ENCODE peak calls at places on chromosome 14, in ten cellular contexts. One of them, this sample, is unnamed.

GRCh38 chr14:99467338-99468075 is 13.2 kb downstream of the SETD3 start:
- DNase-seq in breast epithelium: no peak
- DNase-seq in hypothalamus: no peak
- DNase-seq in EH: no peak
- DNase-seq in ELR: no peak
- DNase-seq in HCT116: no peak
- DNase-seq in activated T-helper 1 cell treated with Interleukin-2 at 50 U/mL for 16 hours: no peak
- DNase-seq in heart right ventricle: no peak
- DNase-seq in pancreas: no peak
- DNase-seq in fibroblast of the aortic adventitia: no peak
- DNase-seq in this sample: no peak

GRCh38 chr14:22929104-22929847 is at the start of gene PRMT5:
- DNase-seq in breast epithelium: peak
- DNase-seq in hypothalamus: peak
- DNase-seq in EH: peak
- DNase-seq in ELR: peak
- DNase-seq in HCT116: peak
- DNase-seq in activated T-helper 1 cell treated with Interleukin-2 at 50 U/mL for 16 hours: peak
- DNase-seq in heart right ventricle: peak
- DNase-seq in pancreas: peak
- DNase-seq in fibroblast of the aortic adventitia: peak
- DNase-seq in this sample: peak

GRCh38 chr14:76514599-76514998 is 138.7 kb downstream of the ESRRB start:
- DNase-seq in breast epithelium: no peak
- DNase-seq in hypothalamus: no peak
- DNase-seq in EH: no peak
- DNase-seq in ELR: peak
- DNase-seq in HCT116: peak
- DNase-seq in activated T-helper 1 cell treated with Interleukin-2 at 50 U/mL for 16 hours: no peak
- DNase-seq in heart right ventricle: no peak
- DNase-seq in pancreas: no peak
- DNase-seq in fibroblast of the aortic adventitia: peak
- DNase-seq in this sample: no peak

GRCh38 chr14:99598774-99599173 is 5.2 kb downstream of the CCDC85C start:
- DNase-seq in breast epithelium: no peak
- DNase-seq in hypothalamus: no peak
- DNase-seq in EH: no peak
- DNase-seq in ELR: no peak
- DNase-seq in HCT116: no peak
- DNase-seq in activated T-helper 1 cell treated with Interleukin-2 at 50 U/mL for 16 hours: no peak
- DNase-seq in heart right ventricle: no peak
- DNase-seq in pancreas: no peak
- DNase-seq in fibroblast of the aortic adventitia: no peak
- DNase-seq in this sample: no peak

GRCh38 chr14:69891422-69891821 is 12.2 kb downstream of the SMOC1 start:
- DNase-seq in breast epithelium: no peak
- DNase-seq in hypothalamus: no peak
- DNase-seq in EH: no peak
- DNase-seq in ELR: no peak
- DNase-seq in HCT116: no peak
- DNase-seq in activated T-helper 1 cell treated with Interleukin-2 at 50 U/mL for 16 hours: no peak
- DNase-seq in heart right ventricle: no peak
- DNase-seq in pancreas: no peak
- DNase-seq in fibroblast of the aortic adventitia: no peak
- DNase-seq in this sample: no peak

GRCh38 chr14:31479026-31479425 is 8.8 kb downstream of the GPR33 start:
- DNase-seq in breast epithelium: no peak
- DNase-seq in hypothalamus: no peak
- DNase-seq in EH: no peak
- DNase-seq in ELR: no peak
- DNase-seq in HCT116: no peak
- DNase-seq in activated T-helper 1 cell treated with Interleukin-2 at 50 U/mL for 16 hours: no peak
- DNase-seq in heart right ventricle: no peak
- DNase-seq in pancreas: no peak
- DNase-seq in fibroblast of the aortic adventitia: no peak
- DNase-seq in this sample: no peak

GRCh38 chr14:56745091-56745490 is 65.2 kb downstream of the OTX2 start:
- DNase-seq in breast epithelium: no peak
- DNase-seq in hypothalamus: no peak
- DNase-seq in EH: no peak
- DNase-seq in ELR: no peak
- DNase-seq in HCT116: no peak
- DNase-seq in activated T-helper 1 cell treated with Interleukin-2 at 50 U/mL for 16 hours: no peak
- DNase-seq in heart right ventricle: no peak
- DNase-seq in pancreas: no peak
- DNase-seq in fibroblast of the aortic adventitia: no peak
- DNase-seq in this sample: no peak

GRCh38 chr14:31029016-31029970 is 3.1 kb upstream of the STRN3 start:
- DNase-seq in breast epithelium: no peak
- DNase-seq in hypothalamus: no peak
- DNase-seq in EH: no peak
- DNase-seq in ELR: no peak
- DNase-seq in HCT116: no peak
- DNase-seq in activated T-helper 1 cell treated with Interleukin-2 at 50 U/mL for 16 hours: no peak
- DNase-seq in heart right ventricle: no peak
- DNase-seq in pancreas: no peak
- DNase-seq in fibroblast of the aortic adventitia: peak
- DNase-seq in this sample: no peak

GRCh38 chr14:93084866-93085857 is 30.6 kb downstream of the ITPK1 start:
- DNase-seq in breast epithelium: no peak
- DNase-seq in hypothalamus: no peak
- DNase-seq in EH: no peak
- DNase-seq in ELR: no peak
- DNase-seq in HCT116: no peak
- DNase-seq in activated T-helper 1 cell treated with Interleukin-2 at 50 U/mL for 16 hours: no peak
- DNase-seq in heart right ventricle: no peak
- DNase-seq in pancreas: no peak
- DNase-seq in fibroblast of the aortic adventitia: no peak
- DNase-seq in this sample: no peak

GRCh38 chr14:83425138-83425537 is 1891.5 kb upstream of the SEL1L start:
- DNase-seq in breast epithelium: no peak
- DNase-seq in hypothalamus: no peak
- DNase-seq in EH: peak
- DNase-seq in ELR: peak
- DNase-seq in HCT116: no peak
- DNase-seq in activated T-helper 1 cell treated with Interleukin-2 at 50 U/mL for 16 hours: no peak
- DNase-seq in heart right ventricle: no peak
- DNase-seq in pancreas: no peak
- DNase-seq in fibroblast of the aortic adventitia: peak
- DNase-seq in this sample: no peak

GRCh38 chr14:24607081-24607480 is 2.4 kb downstream of the GZMH start:
- DNase-seq in breast epithelium: no peak
- DNase-seq in hypothalamus: no peak
- DNase-seq in EH: no peak
- DNase-seq in ELR: no peak
- DNase-seq in HCT116: no peak
- DNase-seq in activated T-helper 1 cell treated with Interleukin-2 at 50 U/mL for 16 hours: no peak
- DNase-seq in heart right ventricle: no peak
- DNase-seq in pancreas: no peak
- DNase-seq in fibroblast of the aortic adventitia: no peak
- DNase-seq in this sample: no peak

GRCh38 chr14:53432378-53432802 is 279.3 kb upstream of the DDHD1 start:
- DNase-seq in breast epithelium: no peak
- DNase-seq in hypothalamus: no peak
- DNase-seq in EH: peak
- DNase-seq in ELR: peak
- DNase-seq in HCT116: peak
- DNase-seq in activated T-helper 1 cell treated with Interleukin-2 at 50 U/mL for 16 hours: no peak
- DNase-seq in heart right ventricle: no peak
- DNase-seq in pancreas: no peak
- DNase-seq in fibroblast of the aortic adventitia: peak
- DNase-seq in this sample: no peak

GRCh38 chr14:75306917-75307699 is 28.5 kb downstream of the FOS start:
- DNase-seq in breast epithelium: no peak
- DNase-seq in hypothalamus: no peak
- DNase-seq in EH: peak
- DNase-seq in ELR: peak
- DNase-seq in HCT116: peak
- DNase-seq in activated T-helper 1 cell treated with Interleukin-2 at 50 U/mL for 16 hours: no peak
- DNase-seq in heart right ventricle: no peak
- DNase-seq in pancreas: no peak
- DNase-seq in fibroblast of the aortic adventitia: no peak
- DNase-seq in this sample: no peak

GRCh38 chr14:99837822-99838221 is 44.6 kb downstream of the EML1 start:
- DNase-seq in breast epithelium: no peak
- DNase-seq in hypothalamus: no peak
- DNase-seq in EH: no peak
- DNase-seq in ELR: no peak
- DNase-seq in HCT116: no peak
- DNase-seq in activated T-helper 1 cell treated with Interleukin-2 at 50 U/mL for 16 hours: no peak
- DNase-seq in heart right ventricle: no peak
- DNase-seq in pancreas: no peak
- DNase-seq in fibroblast of the aortic adventitia: no peak
- DNase-seq in this sample: no peak

GRCh38 chr14:58501214-58501816 is 73.8 kb downstream of the KIAA0586 start:
- DNase-seq in breast epithelium: no peak
- DNase-seq in hypothalamus: no peak
- DNase-seq in EH: peak
- DNase-seq in ELR: peak
- DNase-seq in HCT116: peak
- DNase-seq in activated T-helper 1 cell treated with Interleukin-2 at 50 U/mL for 16 hours: no peak
- DNase-seq in heart right ventricle: peak
- DNase-seq in pancreas: no peak
- DNase-seq in fibroblast of the aortic adventitia: peak
- DNase-seq in this sample: no peak

GRCh38 chr14:103997391-103997790 is 55.1 kb upstream of the RD3L start:
- DNase-seq in breast epithelium: no peak
- DNase-seq in hypothalamus: no peak
- DNase-seq in EH: no peak
- DNase-seq in ELR: no peak
- DNase-seq in HCT116: no peak
- DNase-seq in activated T-helper 1 cell treated with Interleukin-2 at 50 U/mL for 16 hours: no peak
- DNase-seq in heart right ventricle: no peak
- DNase-seq in pancreas: no peak
- DNase-seq in fibroblast of the aortic adventitia: no peak
- DNase-seq in this sample: no peak